ENCODE peak calls at places on chromosomes 13 and 19, in ten cellular contexts. S is AG10803; O is tibial nerve; Z is CD8-positive, alpha-beta T cell; P is HCEC 1CT; D is T-helper 1 cell; J is stimulated activated CD4-positive, alpha-beta T cell treated with anti-CD3 and anti-CD28 coated beads, Interleukin-2, amount 100 ng/mL, for 48 hours; H is stimulated activated CD8-positive, alpha-beta memory T cell treated with anti-CD3 and anti-CD28 coated beads, Interleukin-7, amount 100 ng/mL, for 4 hours; E is H9; F is cardiac muscle cell. X is an unnamed sample.
A peak's percentile ranks its signal among the peaks of the same experiment; 100 is the strongest.

GRCh38 chr13:93603043-93603442 is 376.4 kb downstream of the GPC6 start:
- DNase-seq in D (no peak), S (peak; percentile 95), E (no peak), P (peak; percentile 91), Z (no peak), O (no peak), H (no peak), J (no peak), F (no peak), X (no peak)

GRCh38 chr19:17655751-17656480 is 32.2 kb downstream of the UNC13A start:
- DNase-seq in P (no peak), Z (no peak), O (no peak), F (no peak), H (no peak), E (no peak), S (no peak), J (no peak), D (no peak), X (no peak)

GRCh38 chr19:44925114-44925891 is 10.9 kb downstream of the APOC1 start:
- DNase-seq in D (no peak), O (peak; percentile 81), S (peak; percentile 76), J (no peak), Z (no peak), F (no peak), P (peak; percentile 70), E (no peak), H (no peak), X (no peak)

GRCh38 chr13:20418953-20419352 is 106.7 kb downstream of the CRYL1 start:
- DNase-seq in D (no peak), P (no peak), J (no peak), E (no peak), O (no peak), S (no peak), H (no peak), F (no peak), Z (no peak), X (no peak)

GRCh38 chr13:106471957-106472543 is 63.4 kb downstream of the EFNB2 start:
- DNase-seq in F (peak; percentile 89), D (no peak), J (no peak), E (peak; percentile 81), O (no peak), S (peak; percentile 74), H (no peak), Z (no peak), P (peak; percentile 55), X (no peak)

GRCh38 chr13:20148501-20149183 is 12.2 kb downstream of the GJA3 start:
- DNase-seq in J (no peak), S (no peak), P (no peak), E (peak; percentile 19), H (no peak), F (no peak), O (no peak), Z (no peak), D (no peak), X (no peak)

GRCh38 chr13:109509154-109509905 is 277.1 kb downstream of the IRS2 start:
- DNase-seq in H (no peak), J (no peak), O (no peak), Z (no peak), E (no peak), F (no peak), P (peak; percentile 83), D (no peak), S (peak; percentile 81), X (no peak)

GRCh38 chr19:18475762-18476331 is 37.9 kb upstream of the ISYNA1 start:
- DNase-seq in Z (no peak), S (no peak), P (no peak), D (no peak), J (no peak), F (no peak), E (no peak), H (no peak), O (no peak), X (no peak)

GRCh38 chr13:103898481-103898880 is 832.3 kb upstream of the SLC10A2 start:
- DNase-seq in P (no peak), H (no peak), E (peak; percentile 33), D (no peak), O (no peak), F (no peak), S (no peak), Z (no peak), J (no peak), X (no peak)

GRCh38 chr13:59458908-59459579 is 704.7 kb downstream of the DIAPH3 start:
- DNase-seq in H (no peak), E (peak; percentile 46), S (peak; percentile 33), P (peak; percentile 14), Z (no peak), J (no peak), O (no peak), D (no peak), F (no peak), X (no peak)

GRCh38 chr13:43331676-43332075 is 308.3 kb downstream of the DNAJC15 start:
- DNase-seq in E (no peak), H (no peak), J (no peak), F (no peak), D (no peak), S (no peak), Z (no peak), O (no peak), P (no peak), X (no peak)

GRCh38 chr19:45130888-45131615 is 29.7 kb downstream of the NKPD1 start:
- DNase-seq in H (no peak), O (no peak), J (no peak), Z (no peak), D (no peak), P (no peak), S (no peak), E (no peak), F (no peak), X (no peak)

GRCh38 chr13:33937373-33938087 is 119.6 kb downstream of the RFC3 start:
- DNase-seq in E (no peak), S (no peak), O (no peak), J (no peak), H (no peak), F (peak; percentile 4), Z (no peak), P (no peak), D (no peak), X (no peak)

GRCh38 chr13:34833562-34834182 is 108.4 kb upstream of the NBEA start:
- DNase-seq in H (no peak), J (no peak), F (no peak), O (no peak), Z (no peak), D (no peak), S (peak; percentile 20), P (no peak), E (peak; percentile 68), X (no peak)

GRCh38 chr13:48054601-48055000 is 17.1 kb downstream of the NUDT15 start:
- DNase-seq in D (no peak), Z (no peak), H (no peak), E (no peak), O (no peak), S (no peak), J (no peak), F (no peak), P (no peak), X (no peak)

GRCh38 chr13:29507356-29507755 is 88.1 kb downstream of the SLC7A1 start:
- DNase-seq in J (no peak), D (no peak), E (no peak), Z (no peak), H (no peak), O (no peak), P (no peak), F (no peak), S (peak; percentile 53), X (no peak)

GRCh38 chr13:73274147-73274546 is 215.3 kb downstream of the KLF5 start:
- DNase-seq in D (no peak), P (peak; percentile 62), O (no peak), Z (no peak), F (no peak), S (peak; percentile 81), H (no peak), J (no peak), E (no peak), X (no peak)

GRCh38 chr13:105084931-105085330 is 1450.5 kb downstream of the EFNB2 start:
- DNase-seq in S (no peak), E (no peak), J (no peak), Z (no peak), P (no peak), H (no peak), O (no peak), D (no peak), F (no peak), X (no peak)

GRCh38 chr19:55132453-55133129 is 15.2 kb upstream of the PPP1R12C start:
- DNase-seq in O (no peak), S (no peak), F (no peak), D (no peak), J (no peak), E (no peak), Z (no peak), H (no peak), P (no peak), X (no peak)

GRCh38 chr19:12938536-12939291 is at the start of gene CALR:
- DNase-seq in P (peak; percentile 34), H (no peak), E (no peak), J (peak; percentile 26), Z (peak; percentile 34), F (no peak), D (no peak), O (no peak), S (peak; percentile 44), X (no peak)

GRCh38 chr19:771332-771785 is 20.4 kb downstream of the MISP start:
- DNase-seq in D (peak; percentile 34), O (no peak), E (peak; percentile 64), J (peak; percentile 13), F (peak; percentile 60), S (peak; percentile 60), Z (no peak), H (no peak), P (peak; percentile 55), X (peak; percentile 71)

GRCh38 chr13:81686877-81687276 is 1346.0 kb upstream of the SPRY2 start:
- DNase-seq in S (no peak), H (no peak), Z (no peak), O (no peak), P (no peak), E (no peak), J (no peak), F (peak; percentile 1), D (no peak), X (no peak)

GRCh38 chr19:43618921-43619261 is 538 bp downstream of the ZNF428 start:
- DNase-seq in Z (peak; percentile 32), J (peak; percentile 40), H (peak; percentile 16), P (peak; percentile 29), O (no peak), D (peak; percentile 63), E (no peak), S (no peak), F (no peak), X (peak; percentile 67)

GRCh38 chr19:50648659-50649058 is 586 bp upstream of the C19orf81 start:
- DNase-seq in F (no peak), Z (no peak), J (no peak), P (no peak), S (no peak), H (no peak), D (no peak), O (no peak), E (no peak), X (no peak)

GRCh38 chr13:30394798-30395191 is 27.5 kb upstream of the UBE2L5 start:
- DNase-seq in J (no peak), D (peak; percentile 76), O (no peak), H (no peak), P (no peak), F (no peak), Z (peak; percentile 13), E (no peak), S (no peak), X (no peak)

GRCh38 chr13:99384468-99384867 is 77.3 kb upstream of the GPR183 start:
- DNase-seq in D (no peak), S (no peak), H (no peak), P (no peak), Z (peak; percentile 71), O (no peak), F (no peak), E (peak; percentile 18), J (no peak), X (no peak)

GRCh38 chr19:35204799-35205732 is 23.5 kb downstream of the FAM187B start:
- DNase-seq in F (no peak), D (peak; percentile 50), H (no peak), S (no peak), J (no peak), O (peak; percentile 28), P (no peak), E (peak; percentile 57), Z (no peak), X (no peak)

GRCh38 chr13:81133066-81133465 is 792.1 kb upstream of the SPRY2 start:
- DNase-seq in Z (no peak), E (no peak), S (no peak), D (no peak), F (no peak), J (no peak), O (no peak), H (no peak), P (peak; percentile 71), X (no peak)

X was measured in glutamatergic neuron.